ENCODE peak calls at places on chromosomes 5 and 9, in ten cellular contexts. T is esophagus squamous epithelium, R is gastrocnemius medialis, P is thoracic aorta, M is PC-9, J is endodermal cell, I is sigmoid colon, E is stomach, F is PC-3, V is ovary. L is an unnamed sample. For H3K4me1, the result is how much of the 10 kb centered on the place peaks cover.

GRCh38 chr5:53726121-53726520 is 165.7 kb downstream of the NDUFS4 start:
- DNase-seq in I (no peak), F (peak), P (no peak), R (no peak), T (no peak), V (no peak), E (no peak), M (no peak), J (no peak), L (no peak)

GRCh38 chr9:14095272-14095671 is 218.7 kb downstream of the NFIB start:
- DNase-seq in I (no peak), F (no peak), T (no peak), J (no peak), M (no peak), E (no peak), V (no peak), R (no peak), P (no peak), L (no peak)

GRCh38 chr5:132684496-132684895 is 10.7 kb downstream of the IL4 start:
- DNase-seq in I (no peak), V (no peak), R (no peak), T (no peak), P (no peak), F (no peak), M (no peak), J (no peak), E (no peak), L (no peak)

GRCh38 chr5:36523931-36524330 is 82.5 kb upstream of the SLC1A3 start:
- DNase-seq in R (no peak), I (no peak), J (no peak), M (no peak), V (no peak), T (no peak), E (no peak), P (no peak), F (no peak), L (no peak)

GRCh38 chr5:146467729-146468128 is 20.6 kb downstream of the TCERG1 start:
- DNase-seq in T (no peak), R (no peak), J (no peak), I (no peak), P (no peak), V (no peak), M (no peak), E (no peak), F (no peak), L (no peak)

GRCh38 chr9:89436326-89436725 is 61.6 kb downstream of the SEMA4D start:
- DNase-seq in P (no peak), J (peak), E (no peak), M (no peak), T (no peak), F (no peak), I (no peak), R (no peak), V (no peak), L (no peak)

GRCh38 chr9:118635416-118635815 is 733.8 kb downstream of the BRINP1 start:
- DNase-seq in R (no peak), I (no peak), F (no peak), T (no peak), M (no peak), P (no peak), J (no peak), E (no peak), V (no peak), L (no peak)

GRCh38 chr5:118628672-118629354 is 359.5 kb downstream of the DTWD2 start:
- DNase-seq in I (no peak), P (no peak), V (no peak), R (no peak), F (no peak), T (no peak), J (peak), E (no peak), M (no peak), L (no peak)

GRCh38 chr9:119412399-119412798 is 43.2 kb upstream of the BRINP1 start:
- DNase-seq in I (no peak), R (no peak), V (no peak), F (no peak), J (peak), M (peak), E (no peak), T (no peak), P (no peak), L (no peak)

GRCh38 chr5:1012900-1013237 is 4.3 kb downstream of the NKD2 start:
- DNase-seq in P (no peak), T (no peak), M (no peak), E (no peak), I (peak), R (no peak), J (no peak), V (no peak), F (no peak), L (no peak)

GRCh38 chr5:54094706-54095105 is 215.7 kb downstream of the ARL15 start:
- DNase-seq in R (no peak), P (no peak), T (no peak), M (no peak), F (no peak), I (no peak), E (no peak), J (no peak), V (no peak), L (no peak)

GRCh38 chr9:38389313-38389712 is 3.2 kb upstream of the ALDH1B1 start:
- DNase-seq in I (peak), M (no peak), T (no peak), E (no peak), R (no peak), J (no peak), V (no peak), F (no peak), P (no peak), L (no peak)

GRCh38 chr5:172837640-172838039 is 3.6 kb downstream of the ERGIC1 start:
- DNase-seq in T (no peak), F (peak), P (no peak), R (no peak), J (no peak), V (peak), I (peak), M (no peak), E (peak), L (no peak)

GRCh38 chr9:86749530-86750275 is 197.6 kb downstream of the GAS1 start:
- DNase-seq in T (no peak), V (no peak), R (no peak), J (no peak), E (no peak), M (no peak), F (no peak), I (no peak), P (no peak), L (no peak)

GRCh38 chr5:36435516-36435915 is 133.8 kb upstream of the RANBP3L start:
- DNase-seq in J (no peak), I (no peak), F (no peak), V (no peak), E (no peak), P (no peak), M (no peak), R (no peak), T (no peak), L (no peak)

GRCh38 chr9:109975574-109976327 is 195.8 kb downstream of the PALM2AKAP2 start:
- DNase-seq in V (no peak), M (no peak), F (no peak), P (no peak), I (no peak), J (peak), R (no peak), T (no peak), E (no peak), L (no peak)

GRCh38 chr5:66467564-66467963 is 128.6 kb upstream of the MAST4 start:
- DNase-seq in F (no peak), E (no peak), M (no peak), T (no peak), R (no peak), I (no peak), J (no peak), V (no peak), P (no peak), L (no peak)

GRCh38 chr5:8861764-8862163 is 684.1 kb downstream of the SEMA5A start:
- DNase-seq in M (no peak), J (no peak), E (no peak), I (no peak), T (no peak), P (no peak), V (no peak), R (no peak), F (peak), L (no peak)

GRCh38 chr5:33588654-33589372 is 148.0 kb downstream of the TARS1 start:
- DNase-seq in I (no peak), V (no peak), R (no peak), E (peak), J (peak), T (no peak), F (peak), P (no peak), M (no peak), L (no peak)

GRCh38 chr9:137685035-137685885 is 66.5 kb downstream of the EHMT1 start:
- DNase-seq in I (no peak), J (no peak), M (no peak), P (no peak), T (no peak), R (no peak), V (no peak), F (peak), E (no peak), L (no peak)

GRCh38 chr9:38255599-38255998 is 136.9 kb upstream of the ALDH1B1 start:
- DNase-seq in J (no peak), I (no peak), P (no peak), F (no peak), T (no peak), V (no peak), M (no peak), R (no peak), E (no peak), L (no peak)

GRCh38 chr5:16456103-16456832 is 9.3 kb downstream of the ZNF622 start:
- DNase-seq in P (no peak), M (peak), F (peak), V (no peak), E (no peak), J (peak), R (no peak), T (no peak), I (no peak), L (no peak)

GRCh38 chr9:78026947-78027346 is 4.7 kb downstream of the GNAQ start:
- DNase-seq in R (no peak), E (no peak), P (no peak), V (no peak), F (no peak), J (no peak), T (no peak), I (no peak), M (no peak), L (no peak)

GRCh38 chr9:94785211-94786169 is 59.0 kb downstream of the AOPEP start:
- DNase-seq in P (no peak), I (no peak), T (no peak), E (no peak), V (no peak), R (no peak), F (peak), M (no peak), J (no peak), L (no peak)

GRCh38 chr9:94563548-94563947 is 8.7 kb downstream of the PCAT7 start:
- DNase-seq in V (no peak), M (no peak), E (no peak), I (no peak), J (no peak), P (no peak), F (no peak), R (no peak), T (no peak), L (no peak)

DNA sequence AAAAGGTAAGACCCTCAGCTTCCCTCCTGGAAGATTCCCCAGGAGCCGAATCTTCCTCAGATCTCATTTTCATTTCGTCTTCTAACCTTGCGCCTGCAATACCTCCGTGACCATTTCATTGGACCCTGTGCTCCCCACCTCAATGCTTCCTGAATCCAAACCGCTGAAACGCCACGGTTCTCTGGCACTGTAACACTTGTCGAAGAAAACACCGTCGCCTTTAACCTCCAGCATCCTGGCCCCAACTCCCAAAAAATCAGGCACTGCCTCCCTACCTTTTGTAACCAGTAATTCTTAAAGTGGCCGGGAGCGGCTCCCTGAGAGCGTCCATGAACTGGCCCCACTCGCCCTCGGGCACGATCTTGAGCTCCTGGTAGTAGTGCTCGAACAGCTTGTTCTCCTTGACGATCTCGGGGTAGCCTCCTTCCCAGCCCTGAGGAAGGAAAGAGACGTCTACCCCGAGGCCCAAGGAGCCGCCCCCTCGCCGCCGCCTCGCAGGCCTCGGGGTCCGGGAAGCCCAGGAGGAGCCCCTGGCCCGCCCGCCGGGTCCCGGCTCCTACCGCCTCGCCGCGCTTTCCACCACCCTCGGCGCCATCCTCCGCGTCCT is 417 bp downstream of the NSUN2 start:
- DNase-seq in J (no peak), I (peak), R (no peak), E (no peak), V (no peak), M (no peak), T (no peak), P (no peak), F (peak), L (no peak)
- TF ChIP-seq CTCF in J (no peak), I (no peak), R (no peak), E (no peak), V (no peak), M (no peak), T (no peak), P (peak), F (peak), L (no peak)

GRCh38 chr9:114989600-114990410 is 59.4 kb upstream of the TNFSF8 start:
- DNase-seq in I (no peak), T (no peak), R (no peak), V (no peak), M (no peak), P (no peak), F (no peak), J (no peak), E (no peak), L (no peak)
- H3K27ac ChIP-seq in I (no peak), T (no peak), R (no peak), V (no peak), M (no peak), P (no peak), F (peak), J (no peak), E (no peak), L (no peak)

GRCh38 chr5:18195910-18196309 is 561.6 kb downstream of the TAF11L14 start:
- DNase-seq in T (no peak), P (no peak), I (no peak), M (no peak), E (no peak), F (peak), J (no peak), V (no peak), R (no peak), L (no peak)

GRCh38 chr5:18202147-18202546 is 567.9 kb downstream of the TAF11L14 start:
- DNase-seq in R (no peak), I (no peak), P (no peak), J (no peak), M (no peak), E (no peak), V (no peak), F (no peak), T (no peak), L (no peak)

DNA sequence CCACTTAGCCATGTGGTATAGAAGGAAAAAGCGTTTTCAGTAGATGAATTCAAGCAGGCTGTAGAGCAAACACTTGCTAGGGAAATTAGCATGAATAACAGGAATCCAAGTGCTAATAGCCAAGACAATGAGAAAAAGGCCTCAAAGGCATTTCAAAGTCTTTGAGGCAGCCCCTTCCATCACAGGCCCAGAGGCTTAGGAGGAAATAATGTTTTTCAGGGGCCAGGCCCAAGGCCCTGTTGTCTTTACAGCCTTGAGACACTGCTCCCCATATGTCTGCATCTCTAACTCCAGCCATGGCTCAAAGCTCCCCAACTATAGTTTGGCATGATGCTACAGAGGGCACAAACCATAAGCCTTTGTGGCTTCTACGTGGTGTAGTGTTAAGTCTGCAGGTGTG is 563.5 kb downstream of the TAF11L14 start:
- DNase-seq in P (no peak), E (no peak), V (no peak), J (no peak), F (no peak), R (no peak), T (no peak), M (no peak), I (no peak), L (no peak)
- H3K4me1 ChIP-seq in P (under half), E (under half), V (under half), J (under half), F (under half), R (under half), T (under half), M (under half), I (under half), L (under half)

DNA sequence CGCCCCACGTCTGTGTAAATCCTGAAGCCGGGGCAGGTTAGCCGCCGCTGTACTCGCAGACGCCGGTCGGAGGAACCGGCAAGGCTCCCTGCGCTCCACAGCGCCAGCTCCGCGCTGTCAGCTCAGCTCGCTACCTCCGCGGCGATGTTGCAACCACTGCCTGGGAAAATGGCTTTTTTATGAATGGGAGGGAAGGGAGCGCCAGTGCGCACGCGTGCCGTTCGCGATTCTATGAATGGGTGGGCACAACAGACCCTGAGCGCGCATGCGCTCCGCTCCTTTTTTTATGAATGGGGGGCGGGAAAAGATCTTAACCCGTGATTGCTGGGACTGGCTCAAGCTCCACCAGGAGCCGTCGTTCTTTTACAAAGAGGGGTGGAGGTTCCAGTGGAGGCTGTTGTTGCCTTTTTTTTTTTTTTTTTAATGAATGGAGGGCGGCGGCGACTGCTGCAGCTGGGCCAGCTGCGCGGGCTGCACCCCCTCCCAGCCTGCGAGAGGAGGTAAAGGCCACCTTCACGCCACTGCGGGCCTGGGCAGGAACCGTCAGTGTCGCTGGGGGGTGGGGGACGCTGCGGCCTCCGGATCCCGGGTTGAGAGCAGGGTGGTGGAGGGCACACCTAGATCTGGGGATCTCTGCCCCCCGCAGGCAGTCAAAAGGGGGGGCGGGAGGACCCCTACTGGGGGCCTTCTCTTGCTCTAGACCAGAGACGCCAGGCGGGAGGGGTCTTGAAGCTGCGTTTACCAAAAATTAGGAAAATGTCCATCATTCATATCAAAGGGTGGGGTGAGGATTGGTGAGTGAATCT is at the start of gene SPRY4:
- DNase-seq in P (peak), J (peak), V (peak), F (peak), R (peak), E (peak), T (peak), M (peak), I (peak), L (peak)
- TF ChIP-seq CTCF in P (no peak), J (no peak), V (no peak), F (peak), R (no peak), E (no peak), T (no peak), M (no peak), I (no peak), L (peak)

DNA sequence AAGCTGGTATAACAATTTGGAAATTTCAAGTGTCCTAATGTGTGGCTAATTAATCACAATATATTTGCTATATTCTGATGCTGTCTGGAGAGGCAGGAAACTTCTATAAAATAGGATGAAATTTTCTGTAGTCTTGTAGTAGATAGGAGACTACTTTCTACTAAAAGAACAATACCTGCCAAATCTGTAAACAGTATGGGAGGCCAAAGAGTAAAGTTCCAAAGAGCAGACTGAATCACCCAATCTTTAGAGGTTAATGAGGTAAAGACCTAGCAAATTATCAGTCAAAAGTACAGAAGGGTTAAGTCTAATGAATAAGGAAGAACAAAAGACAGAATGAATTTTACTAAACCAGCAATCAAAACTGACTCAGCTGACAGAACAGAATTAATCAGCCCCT is 52.4 kb upstream of the RGS7BP start:
- DNase-seq in R (no peak), T (no peak), P (no peak), E (no peak), I (no peak), M (no peak), V (no peak), F (no peak), J (no peak), L (no peak)
- H3K27ac ChIP-seq in R (no peak), T (no peak), P (no peak), E (no peak), I (no peak), M (no peak), V (no peak), F (no peak), J (no peak), L (no peak)

DNA sequence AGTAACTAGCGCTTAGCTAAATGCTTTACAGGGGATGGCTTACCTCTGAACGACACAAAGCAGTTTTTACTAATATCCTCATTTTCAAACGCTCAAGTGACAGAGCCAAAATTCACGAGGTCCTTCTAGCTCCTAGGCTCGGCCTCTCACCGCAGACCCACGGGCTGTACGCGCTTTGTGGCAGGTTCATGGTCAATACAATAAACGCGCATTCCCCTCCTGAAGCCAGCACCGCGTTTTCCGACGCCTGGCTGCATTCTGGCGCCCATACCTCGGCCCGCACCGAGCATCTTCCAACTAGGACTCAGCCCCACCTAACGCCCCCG is 385 bp downstream of the ZNF510 start:
- DNase-seq in E (no peak), V (no peak), T (no peak), M (no peak), I (no peak), R (no peak), P (no peak), F (no peak), J (no peak), L (no peak)
- H3K4me1 ChIP-seq in E (under half), V (under half), T (under half), M (under half), I (under half), R (under half), P (under half), F (under half), J (under half), L (under half)

DNA sequence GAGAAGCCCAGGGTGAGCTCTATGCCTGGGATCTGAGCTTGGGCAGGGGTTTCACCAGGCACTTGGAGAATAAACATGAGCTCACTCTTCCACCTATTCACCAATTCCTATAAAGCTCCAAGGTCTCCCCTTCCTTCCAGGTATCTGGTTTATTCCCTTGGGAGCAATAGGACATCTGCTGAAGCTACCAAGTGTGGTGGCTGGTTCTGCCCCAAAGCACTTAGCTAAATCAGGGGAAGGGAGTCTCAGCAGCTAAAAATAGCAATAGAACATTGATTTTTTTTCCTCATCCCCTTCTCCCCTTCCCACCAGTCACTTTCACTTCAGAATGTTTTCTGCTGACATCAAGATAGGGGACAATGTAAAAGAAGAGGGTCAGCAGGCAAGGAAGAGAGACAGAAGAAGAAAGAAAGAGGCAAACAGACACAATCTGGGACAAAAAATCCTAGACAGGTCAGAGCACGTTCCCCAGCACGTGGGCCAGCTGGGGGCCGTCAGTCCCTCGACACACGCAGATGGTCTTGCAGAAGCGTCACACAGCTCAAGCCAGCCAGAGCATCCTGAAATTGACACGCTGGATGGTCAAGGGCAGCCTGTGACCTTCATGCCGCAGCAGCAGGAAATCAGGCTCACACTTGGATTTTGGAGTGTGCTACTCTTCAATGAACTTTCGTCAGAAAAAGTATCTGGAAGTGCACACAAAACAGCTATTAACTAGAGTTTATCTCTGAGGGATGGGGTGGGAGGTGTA is 176.0 kb downstream of the ZNF608 start:
- DNase-seq in F (no peak), T (no peak), J (no peak), I (no peak), M (no peak), V (peak), E (no peak), R (no peak), P (no peak), L (no peak)
- TF ChIP-seq CTCF in F (no peak), T (no peak), J (no peak), I (no peak), M (no peak), V (no peak), E (no peak), R (no peak), P (no peak), L (no peak)

L was measured in heart right ventricle.